ENCODE peak calls at places on chromosomes 13 and 19, in seven cellular contexts. J is esophagus squamous epithelium, B is fibroblast of mammary gland, Y is H7, H is lower lobe of right lung, G is right cardiac atrium, M is uterus. F is an unnamed sample.

GRCh38 chr13:68810660-68811059 is 1297.0 kb upstream of the ATXN8OS start:
- DNase-seq in H (no peak), G (no peak), Y (peak; percentile 8), M (no peak), B (no peak), J (no peak), F (no peak)

GRCh38 chr13:102620512-102620911 is 23.7 kb downstream of the TPP2 start:
- DNase-seq in J (no peak), Y (no peak), B (no peak), G (no peak), M (no peak), H (no peak), F (no peak)

GRCh38 chr13:112532837-112533745 is 54.9 kb downstream of the TUBGCP3 start:
- DNase-seq in J (no peak), B (no peak), M (no peak), G (no peak), Y (no peak), H (no peak), F (no peak)

GRCh38 chr19:5075603-5076002 is 106.7 kb downstream of the KDM4B start:
- DNase-seq in J (no peak), B (no peak), M (no peak), H (no peak), Y (no peak), G (peak; percentile 46), F (no peak)

GRCh38 chr19:17125728-17126677 is 50.4 kb downstream of the MYO9B start:
- DNase-seq in J (no peak), B (peak; percentile 48), G (peak; percentile 84), Y (peak; percentile 58), M (peak; percentile 44), H (peak; percentile 84), F (peak; percentile 64)

GRCh38 chr13:104980571-104980970 is 1554.9 kb downstream of the EFNB2 start:
- DNase-seq in H (no peak), M (no peak), J (no peak), G (no peak), Y (no peak), B (no peak), F (no peak)

GRCh38 chr19:49361438-49362047 is 673 bp downstream of the TEAD2 start:
- DNase-seq in J (no peak), Y (peak; percentile 97), H (peak; percentile 73), G (peak; percentile 94), B (peak; percentile 69), M (peak; percentile 91), F (peak; percentile 87)

GRCh38 chr19:16544468-16545231 is 2.4 kb upstream of the CHERP start:
- DNase-seq in J (no peak), M (no peak), G (no peak), B (no peak), Y (no peak), H (no peak), F (no peak)

GRCh38 chr13:94351292-94352000 is 128.0 kb downstream of the DCT start:
- DNase-seq in M (no peak), H (no peak), J (no peak), B (peak; percentile 96), G (no peak), Y (no peak), F (no peak)

GRCh38 chr19:10517760-10518443 is 655 bp upstream of the S1PR5 start:
- DNase-seq in H (no peak), G (no peak), M (no peak), B (no peak), J (no peak), Y (peak; percentile 92), F (no peak)

GRCh38 chr13:32471187-32471922 is 43.4 kb upstream of the N4BP2L1 start:
- DNase-seq in J (no peak), H (no peak), Y (no peak), M (peak; percentile 75), G (peak; percentile 66), B (peak; percentile 40), F (no peak)

GRCh38 chr19:13841339-13842293 is 35.3 kb upstream of the NANOS3 start:
- DNase-seq in H (peak; percentile 84), Y (peak; percentile 69), G (peak; percentile 85), J (no peak), M (peak; percentile 65), B (no peak), F (peak; percentile 86)

GRCh38 chr19:56765107-56765506 is 75.4 kb downstream of the PEG3 start:
- DNase-seq in H (peak; percentile 50), B (peak; percentile 7), M (peak; percentile 76), J (no peak), Y (no peak), G (peak; percentile 87), F (peak; percentile 17)

GRCh38 chr13:76879211-76879875 is 6.9 kb downstream of the KCTD12 start:
- DNase-seq in M (peak; percentile 64), B (peak; percentile 86), H (peak; percentile 81), J (peak; percentile 22), G (peak; percentile 85), Y (no peak), F (peak; percentile 62)

GRCh38 chr13:112687836-112688559 is 1.8 kb upstream of the ATP11A start:
- DNase-seq in B (no peak), M (no peak), G (no peak), Y (no peak), J (no peak), H (no peak), F (no peak)

GRCh38 chr19:13234518-13234917 is 84.3 kb downstream of the IER2 start:
- DNase-seq in B (peak; percentile 27), J (no peak), Y (peak; percentile 96), G (no peak), M (peak; percentile 24), H (peak; percentile 59), F (peak; percentile 88)

GRCh38 chr13:72774019-72774418 is 7.7 kb downstream of the DIS3 start:
- DNase-seq in J (no peak), M (no peak), H (no peak), Y (no peak), B (peak; percentile 13), G (no peak), F (no peak)

GRCh38 chr19:16825312-16826168 is 3.7 kb upstream of the SIN3B start:
- DNase-seq in G (peak; percentile 82), H (no peak), Y (peak; percentile 80), J (no peak), M (peak; percentile 84), B (peak; percentile 87), F (peak; percentile 54)

GRCh38 chr13:112580912-112581311 is 7.0 kb downstream of the TUBGCP3 start:
- DNase-seq in J (no peak), M (no peak), B (no peak), Y (no peak), H (no peak), G (no peak), F (no peak)

GRCh38 chr19:34712606-34713261 is 21.3 kb upstream of the ZNF181 start:
- DNase-seq in H (no peak), J (no peak), Y (peak; percentile 57), G (no peak), M (peak; percentile 24), B (peak; percentile 82), F (no peak)

DNA sequence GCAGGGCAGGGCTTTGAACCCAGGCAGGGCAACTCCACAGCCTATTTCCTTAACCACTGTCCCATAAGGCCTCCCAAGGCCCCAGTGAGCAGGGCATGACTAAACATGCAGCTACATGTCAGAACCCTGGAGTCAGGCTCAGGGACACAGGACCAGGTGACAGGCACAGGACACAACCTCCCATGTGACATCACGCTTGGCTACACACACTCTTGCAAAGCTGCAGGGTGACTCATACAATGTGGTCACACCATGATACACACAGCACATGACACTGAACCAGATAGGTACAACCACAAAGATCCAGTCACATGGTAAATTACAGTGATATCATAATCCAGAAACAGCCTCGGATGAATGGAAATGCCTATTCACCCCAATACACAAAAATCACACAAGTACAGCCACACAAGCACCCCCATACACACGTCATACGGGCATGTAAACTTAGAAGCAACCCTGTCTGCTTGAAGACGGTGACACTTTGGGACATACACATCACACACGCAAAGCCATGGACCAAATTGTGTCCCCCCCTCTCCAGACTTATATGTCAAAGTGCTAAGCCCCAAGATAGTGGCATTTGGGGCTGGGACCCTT is 14.5 kb downstream of the KLK4 start:
- DNase-seq in M (no peak), J (no peak), Y (no peak), G (no peak), H (no peak), B (peak; percentile 85), F (no peak)
- H3K4me3 ChIP-seq in M (no peak overlapping the region), J (no peak overlapping the region), Y (no peak overlapping the region), G (no peak overlapping the region), H (no peak overlapping the region), B (no peak overlapping the region), F (no peak overlapping the region)

DNA sequence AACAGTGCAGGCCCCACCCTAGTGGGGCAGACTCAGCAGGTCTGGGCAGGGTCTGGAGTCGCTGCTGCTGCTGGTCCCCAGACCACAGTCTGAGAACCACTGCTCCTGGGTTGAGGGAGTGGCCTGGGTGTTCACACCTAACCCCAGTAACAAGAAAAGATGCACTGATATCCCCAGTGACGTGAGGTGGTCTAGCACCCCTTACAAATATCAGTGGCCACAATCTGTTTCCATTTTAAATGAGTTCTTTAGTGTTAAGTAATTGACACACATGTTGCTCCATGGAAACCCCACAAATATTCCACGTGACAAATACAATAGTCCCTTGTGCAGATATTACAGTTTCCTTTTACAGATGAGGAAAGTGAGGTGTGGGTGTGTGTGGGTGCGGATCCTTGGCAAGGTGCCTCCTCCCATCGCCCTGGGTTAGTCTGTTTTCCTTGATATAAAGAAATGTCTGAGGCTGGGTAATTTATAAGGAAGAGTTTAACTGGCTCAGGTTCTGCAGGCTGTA is 96.3 kb upstream of the GPR183 start:
- DNase-seq in B (no peak), G (no peak), J (no peak), H (no peak), Y (no peak), M (no peak), F (peak; percentile 81)
- H3K4me3 ChIP-seq in B (no peak overlapping the region), G (no peak overlapping the region), J (no peak overlapping the region), H (no peak overlapping the region), Y (no peak overlapping the region), M (no peak overlapping the region), F (no peak overlapping the region)

GRCh38 chr13:111460548-111461444 is 140.4 kb downstream of the TEX29 start:
- DNase-seq in J (no peak), H (no peak), Y (peak; percentile 81), M (peak; percentile 28), B (peak; percentile 50), G (peak; percentile 49), F (no peak)
- H3K4me3 ChIP-seq in J (no peak overlapping the region), H (no peak overlapping the region), Y (no peak overlapping the region), M (no peak overlapping the region), B (no peak overlapping the region), G (no peak overlapping the region), F (no peak overlapping the region)

DNA sequence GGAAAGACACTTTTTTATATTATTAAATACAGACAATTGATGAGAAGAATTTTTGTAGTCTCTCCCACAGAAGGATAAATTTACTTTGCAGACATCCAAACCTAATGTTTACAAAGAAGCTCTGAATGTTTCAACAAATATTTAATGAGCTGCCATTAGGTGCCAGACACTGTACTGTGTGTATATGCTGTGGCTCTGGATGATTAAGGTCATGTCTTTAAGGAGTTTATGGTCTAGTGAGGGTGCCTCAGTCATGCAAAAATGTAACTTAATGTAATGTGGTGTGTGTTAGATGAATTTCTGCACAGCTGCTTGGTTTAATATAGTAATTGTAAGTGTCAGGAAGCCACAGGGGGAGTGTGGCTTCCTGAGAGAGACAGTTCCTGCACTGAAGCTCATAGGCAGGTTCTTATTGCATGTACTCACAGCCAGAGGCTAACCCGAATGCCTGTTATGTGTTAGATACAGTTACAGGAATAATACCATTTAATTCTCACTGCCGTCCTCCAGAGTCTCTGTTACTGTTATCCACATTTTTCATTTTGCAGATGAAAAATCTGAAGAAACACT is 43.3 kb downstream of the SPATA13 start:
- DNase-seq in G (no peak), M (no peak), H (no peak), B (no peak), J (no peak), Y (no peak), F (no peak)
- H3K4me3 ChIP-seq in G (no peak overlapping the region), M (no peak overlapping the region), H (no peak overlapping the region), B (no peak overlapping the region), J (no peak overlapping the region), Y (no peak overlapping the region), F (no peak overlapping the region)

F was measured in mucosa of descending colon.